ENCODE peak calls at places on chromosomes 7 and 10, in nine cellular contexts. One of them, this sample, is unnamed.
A peak's percentile ranks its signal among the peaks of the same experiment; 100 is the strongest.

GRCh38 chr7:3244241-3244814 is 56.7 kb upstream of the SDK1 start:
- DNase-seq in BJ: no peak
- DNase-seq in neuronal stem cell: no peak
- DNase-seq in cardiac muscle cell: no peak
- DNase-seq in heart left ventricle: no peak
- DNase-seq in mucosa of descending colon: no peak
- DNase-seq in tibial artery: no peak
- DNase-seq in IMR-90: peak; percentile 92
- DNase-seq in AG09309: no peak
- DNase-seq in this sample: no peak

GRCh38 chr10:21528452-21529235 is 3.2 kb upstream of the SKIDA1 start:
- DNase-seq in neuronal stem cell: no peak
- DNase-seq in BJ: no peak
- DNase-seq in mucosa of descending colon: no peak
- DNase-seq in tibial artery: no peak
- DNase-seq in IMR-90: no peak
- DNase-seq in heart left ventricle: no peak
- DNase-seq in AG09309: no peak
- DNase-seq in cardiac muscle cell: no peak
- DNase-seq in this sample: no peak

GRCh38 chr7:127955051-127955531 is 76.1 kb downstream of the LRRC4 start:
- DNase-seq in neuronal stem cell: no peak
- DNase-seq in tibial artery: no peak
- DNase-seq in mucosa of descending colon: no peak
- DNase-seq in AG09309: no peak
- DNase-seq in BJ: no peak
- DNase-seq in cardiac muscle cell: no peak
- DNase-seq in IMR-90: no peak
- DNase-seq in heart left ventricle: no peak
- DNase-seq in this sample: no peak

GRCh38 chr10:86363833-86364511 is 2.6 kb downstream of the GRID1 start:
- DNase-seq in cardiac muscle cell: no peak
- DNase-seq in IMR-90: no peak
- DNase-seq in BJ: no peak
- DNase-seq in mucosa of descending colon: no peak
- DNase-seq in neuronal stem cell: no peak
- DNase-seq in tibial artery: peak; percentile 18
- DNase-seq in AG09309: no peak
- DNase-seq in heart left ventricle: no peak
- DNase-seq in this sample: no peak

GRCh38 chr10:80545258-80545881 is 7.7 kb downstream of the SH2D4B start:
- DNase-seq in tibial artery: no peak
- DNase-seq in mucosa of descending colon: no peak
- DNase-seq in BJ: no peak
- DNase-seq in AG09309: no peak
- DNase-seq in IMR-90: no peak
- DNase-seq in cardiac muscle cell: no peak
- DNase-seq in neuronal stem cell: no peak
- DNase-seq in heart left ventricle: no peak
- DNase-seq in this sample: no peak

GRCh38 chr7:954330-955238 is at the start of gene ADAP1:
- DNase-seq in BJ: no peak
- DNase-seq in neuronal stem cell: no peak
- DNase-seq in cardiac muscle cell: peak; percentile 77
- DNase-seq in mucosa of descending colon: peak; percentile 81
- DNase-seq in tibial artery: no peak
- DNase-seq in IMR-90: peak; percentile 47
- DNase-seq in AG09309: no peak
- DNase-seq in heart left ventricle: peak; percentile 45
- DNase-seq in this sample: peak; percentile 68

GRCh38 chr7:93015193-93016084 is 102.3 kb downstream of the SAMD9 start:
- DNase-seq in mucosa of descending colon: no peak
- DNase-seq in tibial artery: no peak
- DNase-seq in heart left ventricle: no peak
- DNase-seq in AG09309: peak; percentile 44
- DNase-seq in BJ: peak; percentile 77
- DNase-seq in IMR-90: peak; percentile 80
- DNase-seq in cardiac muscle cell: no peak
- DNase-seq in neuronal stem cell: no peak
- DNase-seq in this sample: no peak

GRCh38 chr10:67934331-67934730 is 49.9 kb downstream of the SIRT1 start:
- DNase-seq in AG09309: no peak
- DNase-seq in cardiac muscle cell: no peak
- DNase-seq in BJ: no peak
- DNase-seq in heart left ventricle: no peak
- DNase-seq in IMR-90: no peak
- DNase-seq in tibial artery: no peak
- DNase-seq in neuronal stem cell: no peak
- DNase-seq in mucosa of descending colon: no peak
- DNase-seq in this sample: no peak

GRCh38 chr7:128266891-128267839 is 26.1 kb downstream of the LEP start:
- DNase-seq in tibial artery: peak; percentile 39
- DNase-seq in IMR-90: peak; percentile 45
- DNase-seq in heart left ventricle: peak; percentile 45
- DNase-seq in mucosa of descending colon: no peak
- DNase-seq in cardiac muscle cell: peak; percentile 17
- DNase-seq in neuronal stem cell: peak; percentile 32
- DNase-seq in AG09309: peak; percentile 29
- DNase-seq in BJ: peak; percentile 17
- DNase-seq in this sample: peak; percentile 58

GRCh38 chr7:129958643-129959479 is 6.1 kb upstream of the UBE2H start:
- DNase-seq in neuronal stem cell: no peak
- DNase-seq in mucosa of descending colon: peak; percentile 56
- DNase-seq in IMR-90: peak; percentile 91
- DNase-seq in heart left ventricle: peak; percentile 83
- DNase-seq in tibial artery: no peak
- DNase-seq in AG09309: no peak
- DNase-seq in cardiac muscle cell: peak; percentile 45
- DNase-seq in BJ: no peak
- DNase-seq in this sample: peak; percentile 90

GRCh38 chr10:69242844-69243212 is 22.7 kb downstream of the HKDC1 start:
- DNase-seq in tibial artery: no peak
- DNase-seq in heart left ventricle: no peak
- DNase-seq in IMR-90: no peak
- DNase-seq in mucosa of descending colon: no peak
- DNase-seq in BJ: no peak
- DNase-seq in neuronal stem cell: no peak
- DNase-seq in cardiac muscle cell: no peak
- DNase-seq in AG09309: no peak
- DNase-seq in this sample: no peak

GRCh38 chr10:23864631-23865147 is 344.2 kb upstream of the KIAA1217 start:
- DNase-seq in neuronal stem cell: no peak
- DNase-seq in cardiac muscle cell: no peak
- DNase-seq in BJ: no peak
- DNase-seq in tibial artery: no peak
- DNase-seq in heart left ventricle: no peak
- DNase-seq in mucosa of descending colon: no peak
- DNase-seq in IMR-90: no peak
- DNase-seq in AG09309: no peak
- DNase-seq in this sample: no peak

GRCh38 chr7:69166979-69167516 is 431.2 kb upstream of the AUTS2 start:
- DNase-seq in mucosa of descending colon: no peak
- DNase-seq in cardiac muscle cell: no peak
- DNase-seq in BJ: no peak
- DNase-seq in heart left ventricle: no peak
- DNase-seq in tibial artery: no peak
- DNase-seq in neuronal stem cell: no peak
- DNase-seq in IMR-90: no peak
- DNase-seq in AG09309: no peak
- DNase-seq in this sample: no peak

GRCh38 chr10:34249634-34250033 is 565.5 kb downstream of the PARD3 start:
- DNase-seq in heart left ventricle: no peak
- DNase-seq in neuronal stem cell: no peak
- DNase-seq in IMR-90: no peak
- DNase-seq in tibial artery: no peak
- DNase-seq in mucosa of descending colon: no peak
- DNase-seq in AG09309: no peak
- DNase-seq in cardiac muscle cell: no peak
- DNase-seq in BJ: no peak
- DNase-seq in this sample: no peak

GRCh38 chr10:12960939-12961338 is 40.6 kb downstream of the CCDC3 start:
- DNase-seq in tibial artery: no peak
- DNase-seq in cardiac muscle cell: no peak
- DNase-seq in IMR-90: no peak
- DNase-seq in mucosa of descending colon: no peak
- DNase-seq in heart left ventricle: no peak
- DNase-seq in BJ: no peak
- DNase-seq in AG09309: no peak
- DNase-seq in neuronal stem cell: no peak
- DNase-seq in this sample: no peak

GRCh38 chr7:22193361-22194016 is 163.5 kb downstream of the RAPGEF5 start:
- DNase-seq in IMR-90: peak; percentile 8
- DNase-seq in heart left ventricle: no peak
- DNase-seq in tibial artery: peak; percentile 33
- DNase-seq in BJ: no peak
- DNase-seq in neuronal stem cell: peak; percentile 78
- DNase-seq in mucosa of descending colon: no peak
- DNase-seq in cardiac muscle cell: peak; percentile 79
- DNase-seq in AG09309: no peak
- DNase-seq in this sample: no peak

GRCh38 chr7:82598958-82599357 is 155.4 kb upstream of the CACNA2D1 start:
- DNase-seq in AG09309: peak; percentile 73
- DNase-seq in tibial artery: no peak
- DNase-seq in mucosa of descending colon: no peak
- DNase-seq in BJ: peak; percentile 44
- DNase-seq in IMR-90: peak; percentile 89
- DNase-seq in cardiac muscle cell: no peak
- DNase-seq in neuronal stem cell: no peak
- DNase-seq in heart left ventricle: no peak
- DNase-seq in this sample: no peak

GRCh38 chr7:139733751-139734150 is 44.0 kb downstream of the HIPK2 start:
- DNase-seq in IMR-90: no peak
- DNase-seq in mucosa of descending colon: no peak
- DNase-seq in neuronal stem cell: no peak
- DNase-seq in BJ: no peak
- DNase-seq in AG09309: no peak
- DNase-seq in tibial artery: no peak
- DNase-seq in cardiac muscle cell: no peak
- DNase-seq in heart left ventricle: no peak
- DNase-seq in this sample: no peak

GRCh38 chr7:139730746-139731612 is 46.8 kb downstream of the HIPK2 start:
- DNase-seq in tibial artery: peak; percentile 60
- DNase-seq in mucosa of descending colon: no peak
- DNase-seq in AG09309: no peak
- DNase-seq in neuronal stem cell: no peak
- DNase-seq in IMR-90: peak; percentile 72
- DNase-seq in heart left ventricle: peak; percentile 79
- DNase-seq in BJ: no peak
- DNase-seq in cardiac muscle cell: no peak
- DNase-seq in this sample: no peak

GRCh38 chr7:139732471-139733167 is 45.2 kb downstream of the HIPK2 start:
- DNase-seq in cardiac muscle cell: no peak
- DNase-seq in tibial artery: no peak
- DNase-seq in IMR-90: no peak
- DNase-seq in AG09309: no peak
- DNase-seq in heart left ventricle: no peak
- DNase-seq in BJ: no peak
- DNase-seq in neuronal stem cell: no peak
- DNase-seq in mucosa of descending colon: no peak
- DNase-seq in this sample: no peak

GRCh38 chr7:139734395-139734794 is 43.4 kb downstream of the HIPK2 start:
- DNase-seq in tibial artery: peak; percentile 84
- DNase-seq in neuronal stem cell: no peak
- DNase-seq in cardiac muscle cell: no peak
- DNase-seq in heart left ventricle: peak; percentile 80
- DNase-seq in IMR-90: peak; percentile 96
- DNase-seq in BJ: no peak
- DNase-seq in AG09309: peak; percentile 45
- DNase-seq in mucosa of descending colon: no peak
- DNase-seq in this sample: peak; percentile 23

GRCh38 chr7:139731802-139732470 is 45.9 kb downstream of the HIPK2 start:
- DNase-seq in neuronal stem cell: no peak
- DNase-seq in BJ: no peak
- DNase-seq in IMR-90: peak; percentile 83
- DNase-seq in mucosa of descending colon: peak; percentile 81
- DNase-seq in tibial artery: peak; percentile 93
- DNase-seq in cardiac muscle cell: no peak
- DNase-seq in heart left ventricle: peak; percentile 93
- DNase-seq in AG09309: peak; percentile 67
- DNase-seq in this sample: peak; percentile 92
- H3K4me3 ChIP-seq in neuronal stem cell: no peak overlapping the region
- H3K4me3 ChIP-seq in BJ: no peak overlapping the region
- H3K4me3 ChIP-seq in IMR-90: no peak overlapping the region
- H3K4me3 ChIP-seq in mucosa of descending colon: no peak overlapping the region
- H3K4me3 ChIP-seq in tibial artery: peak overlapping the region; percentile 15
- H3K4me3 ChIP-seq in cardiac muscle cell: no peak overlapping the region
- H3K4me3 ChIP-seq in heart left ventricle: no peak overlapping the region
- H3K4me3 ChIP-seq in AG09309: no peak overlapping the region
- H3K4me3 ChIP-seq in this sample: no peak overlapping the region

DNA sequence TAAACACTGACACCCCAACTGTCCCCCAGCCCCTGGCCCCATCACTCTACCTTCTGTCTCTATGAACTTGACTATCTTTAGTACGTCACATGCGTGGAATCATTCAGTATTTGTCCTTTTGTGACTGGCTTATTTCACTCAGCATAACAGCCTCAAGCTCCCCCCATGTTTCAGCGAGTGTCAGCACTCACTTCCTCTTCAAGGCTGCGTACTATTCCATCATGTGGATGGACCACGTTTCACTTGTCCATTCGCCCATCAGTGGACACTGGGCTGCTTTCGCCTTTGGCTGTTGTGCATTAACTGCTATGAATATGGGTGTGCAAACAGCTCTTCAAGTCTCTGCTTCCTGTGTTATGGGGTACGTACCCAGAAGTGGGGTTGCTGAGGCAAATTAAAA is 100.7 kb downstream of the PTPRN2 start:
- DNase-seq in neuronal stem cell: no peak
- DNase-seq in AG09309: no peak
- DNase-seq in BJ: no peak
- DNase-seq in IMR-90: no peak
- DNase-seq in cardiac muscle cell: no peak
- DNase-seq in mucosa of descending colon: no peak
- DNase-seq in heart left ventricle: no peak
- DNase-seq in tibial artery: no peak
- DNase-seq in this sample: no peak
- H3K4me3 ChIP-seq in neuronal stem cell: no peak overlapping the region
- H3K4me3 ChIP-seq in AG09309: no peak overlapping the region
- H3K4me3 ChIP-seq in BJ: no peak overlapping the region
- H3K4me3 ChIP-seq in IMR-90: no peak overlapping the region
- H3K4me3 ChIP-seq in cardiac muscle cell: no peak overlapping the region
- H3K4me3 ChIP-seq in mucosa of descending colon: no peak overlapping the region
- H3K4me3 ChIP-seq in heart left ventricle: no peak overlapping the region
- H3K4me3 ChIP-seq in tibial artery: no peak overlapping the region
- H3K4me3 ChIP-seq in this sample: no peak overlapping the region

GRCh38 chr7:80666376-80666775 is 27.9 kb downstream of the CD36 start:
- DNase-seq in tibial artery: no peak
- DNase-seq in neuronal stem cell: no peak
- DNase-seq in heart left ventricle: no peak
- DNase-seq in AG09309: no peak
- DNase-seq in IMR-90: no peak
- DNase-seq in mucosa of descending colon: no peak
- DNase-seq in BJ: no peak
- DNase-seq in cardiac muscle cell: no peak
- DNase-seq in this sample: no peak
- H3K4me3 ChIP-seq in tibial artery: no peak overlapping the region
- H3K4me3 ChIP-seq in neuronal stem cell: no peak overlapping the region
- H3K4me3 ChIP-seq in heart left ventricle: no peak overlapping the region
- H3K4me3 ChIP-seq in AG09309: no peak overlapping the region
- H3K4me3 ChIP-seq in IMR-90: no peak overlapping the region
- H3K4me3 ChIP-seq in mucosa of descending colon: no peak overlapping the region
- H3K4me3 ChIP-seq in BJ: no peak overlapping the region
- H3K4me3 ChIP-seq in cardiac muscle cell: no peak overlapping the region
- H3K4me3 ChIP-seq in this sample: no peak overlapping the region

GRCh38 chr7:112448891-112449290 is 1.4 kb upstream of the IFRD1 start:
- DNase-seq in mucosa of descending colon: no peak
- DNase-seq in IMR-90: no peak
- DNase-seq in tibial artery: no peak
- DNase-seq in neuronal stem cell: no peak
- DNase-seq in AG09309: no peak
- DNase-seq in BJ: no peak
- DNase-seq in cardiac muscle cell: no peak
- DNase-seq in heart left ventricle: no peak
- DNase-seq in this sample: no peak
- H3K4me3 ChIP-seq in mucosa of descending colon: no peak overlapping the region
- H3K4me3 ChIP-seq in IMR-90: no peak overlapping the region
- H3K4me3 ChIP-seq in tibial artery: no peak overlapping the region
- H3K4me3 ChIP-seq in neuronal stem cell: no peak overlapping the region
- H3K4me3 ChIP-seq in AG09309: no peak overlapping the region
- H3K4me3 ChIP-seq in BJ: no peak overlapping the region
- H3K4me3 ChIP-seq in cardiac muscle cell: no peak overlapping the region
- H3K4me3 ChIP-seq in heart left ventricle: no peak overlapping the region
- H3K4me3 ChIP-seq in this sample: no peak overlapping the region

This sample was measured in small intestine.